ENCODE peak calls at places on chromosomes 7 and 10, in nine cellular contexts. N, D, C, U, F, V, B, I and Y are unnamed samples.

GRCh38 chr7:106744507-106745180 is 83.7 kb upstream of the CCDC71L start:
- DNase-seq in N (no peak), D (no peak), C (peak), U (no peak), F (no peak), V (no peak), B (no peak), I (no peak), Y (no peak)

GRCh38 chr7:26436996-26437547 is 145.4 kb downstream of the SNX10 start:
- DNase-seq in N (no peak), D (no peak), C (no peak), U (no peak), F (no peak), V (no peak), B (no peak), I (no peak), Y (no peak)

GRCh38 chr10:69973678-69974077 is 79.0 kb upstream of the MACROH2A2 start:
- DNase-seq in N (no peak), D (no peak), C (no peak), U (no peak), F (no peak), V (no peak), B (no peak), I (no peak), Y (no peak)

GRCh38 chr7:107353701-107354100 is 116.2 kb upstream of the GPR22 start:
- DNase-seq in N (no peak), D (no peak), C (peak), U (no peak), F (no peak), V (no peak), B (no peak), I (no peak), Y (no peak)

GRCh38 chr7:144508702-144509101 is 105.2 kb upstream of the NOBOX start:
- DNase-seq in N (no peak), D (no peak), C (no peak), U (no peak), F (no peak), V (no peak), B (no peak), I (no peak), Y (no peak)

GRCh38 chr7:74430961-74431466 is 22.7 kb upstream of the GTF2IRD1 start:
- DNase-seq in N (no peak), D (no peak), C (no peak), U (no peak), F (peak), V (no peak), B (no peak), I (no peak), Y (no peak)

GRCh38 chr10:29804025-29804852 is 169.5 kb upstream of the SVIL start:
- DNase-seq in N (peak), D (no peak), C (peak), U (no peak), F (peak), V (no peak), B (peak), I (peak), Y (no peak)

GRCh38 chr7:37081436-37081835 is 357.1 kb upstream of the AOAH start:
- DNase-seq in N (no peak), D (peak), C (no peak), U (no peak), F (no peak), V (no peak), B (peak), I (no peak), Y (no peak)

GRCh38 chr7:32163141-32163806 is 93.1 kb upstream of the PDE1C start:
- DNase-seq in N (peak), D (peak), C (peak), U (no peak), F (no peak), V (no peak), B (no peak), I (peak), Y (no peak)

GRCh38 chr10:71771821-71772617 is 1.3 kb downstream of the VSIR start:
- DNase-seq in N (peak), D (peak), C (peak), U (peak), F (peak), V (no peak), B (peak), I (peak), Y (no peak)

DNA sequence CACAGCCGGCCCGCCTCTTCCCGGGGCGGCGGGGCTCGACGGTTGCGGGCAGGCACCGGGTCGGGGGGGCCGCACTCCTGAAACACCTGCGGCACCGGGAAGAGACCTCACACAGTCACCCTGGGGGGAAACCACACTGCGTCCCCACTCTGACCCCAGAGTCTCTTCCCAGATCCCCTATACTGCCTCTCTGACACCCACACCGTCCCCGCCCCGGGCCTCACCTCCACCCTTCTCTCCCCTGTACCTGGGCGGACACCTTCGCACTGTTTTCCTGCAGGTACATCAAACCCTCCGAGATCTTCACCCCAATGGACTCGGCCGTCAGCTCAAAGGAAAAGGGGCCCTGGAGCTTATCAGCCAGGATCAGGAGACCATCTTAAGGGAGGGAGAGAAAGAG is 3.4 kb upstream of the GAL3ST4 start:
- DNase-seq in N (no peak), D (no peak), C (no peak), U (no peak), F (peak), V (no peak), B (no peak), I (no peak), Y (no peak)
- H3K4me3 ChIP-seq in N (peak), D (peak), C (no peak), U (no peak), F (no peak), V (peak), B (peak), I (peak), Y (peak)

DNA sequence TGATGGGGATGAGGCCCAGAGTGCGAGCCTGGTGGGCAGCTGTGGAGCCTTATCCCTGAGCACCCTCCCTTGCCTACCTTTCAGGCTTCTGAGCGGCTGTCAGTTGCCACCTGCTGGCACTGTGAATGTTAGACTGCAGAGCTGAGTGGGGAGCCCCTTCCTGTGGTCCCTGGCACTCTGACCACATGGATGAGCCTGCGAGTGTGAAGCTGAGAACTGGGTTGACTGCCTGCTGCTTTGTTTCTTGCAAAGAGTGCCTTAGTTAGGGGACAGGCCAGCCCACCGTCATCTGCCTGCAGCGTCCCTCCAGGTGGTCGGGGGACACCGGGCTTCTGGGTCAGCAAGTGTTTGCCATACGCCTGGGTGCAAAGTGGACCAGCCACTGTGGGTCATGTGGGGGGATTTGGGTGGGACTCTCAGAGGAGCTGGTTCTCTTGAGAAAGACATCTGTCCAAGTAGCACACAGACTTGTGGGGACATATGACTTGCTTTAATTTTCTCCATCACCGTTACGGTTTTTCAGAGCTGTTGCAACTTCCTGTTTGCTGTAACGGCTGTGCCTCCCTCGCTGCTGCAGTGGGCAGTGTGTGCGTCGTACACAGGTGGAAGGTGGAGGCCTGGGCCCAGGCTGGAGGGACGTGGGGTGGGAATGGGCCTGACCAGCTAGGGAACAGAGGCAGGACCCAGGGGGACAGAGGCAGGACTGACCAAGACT is 13.7 kb downstream of the INPP5A start:
- DNase-seq in N (no peak), D (no peak), C (no peak), U (peak), F (peak), V (peak), B (no peak), I (no peak), Y (no peak)
- H3K4me3 ChIP-seq in N (no peak), D (no peak), C (no peak), U (no peak), F (no peak), V (no peak), B (no peak), I (no peak), Y (no peak)

DNA sequence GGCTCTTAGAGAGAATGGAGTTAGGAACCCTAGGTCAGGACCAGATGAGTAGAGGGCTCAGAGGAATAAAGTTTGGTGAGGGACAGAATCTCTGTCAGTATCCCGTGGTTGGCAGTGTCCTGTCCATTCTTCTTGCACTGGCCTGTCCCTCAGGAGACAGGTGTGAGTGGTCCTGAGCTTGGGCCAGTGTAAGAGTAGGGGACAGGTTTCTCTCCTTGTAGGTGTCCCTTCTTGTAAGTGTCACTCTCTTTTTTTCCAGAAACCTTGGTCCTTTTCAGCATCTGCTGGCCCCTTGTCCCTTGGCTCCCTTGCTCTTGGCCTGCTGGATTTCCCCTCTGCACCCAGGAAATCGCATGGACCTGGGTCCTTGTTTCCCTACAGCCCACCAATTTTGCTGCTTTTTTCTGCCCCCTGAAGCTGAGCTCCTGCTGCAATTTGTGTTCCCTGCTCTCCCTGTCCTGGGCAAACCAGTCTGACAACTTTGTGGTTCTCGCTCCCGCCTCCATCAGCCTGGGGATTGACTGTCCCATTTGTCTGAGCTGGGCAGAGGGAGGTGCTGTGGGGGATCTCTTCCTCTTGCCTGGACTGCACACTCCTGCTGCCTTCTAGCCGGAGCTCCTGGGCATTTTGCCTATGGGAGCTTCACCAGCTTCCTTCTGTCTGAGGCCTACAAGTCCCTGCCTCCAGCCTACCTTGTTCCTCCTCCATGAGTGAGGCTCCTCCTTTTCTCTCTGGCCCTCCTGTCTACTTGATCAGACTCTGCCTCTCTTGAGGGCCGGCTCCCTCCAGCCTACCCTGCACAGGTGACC is 6.5 kb downstream of the TSPAN14 start:
- DNase-seq in N (no peak), D (no peak), C (peak), U (peak), F (peak), V (peak), B (peak), I (peak), Y (no peak)
- H3K4me3 ChIP-seq in N (no peak), D (no peak), C (no peak), U (no peak), F (peak), V (peak), B (no peak), I (no peak), Y (no peak)

GRCh38 chr7:131182446-131183075 is 145.1 kb upstream of the MKLN1 start:
- DNase-seq in N (peak), D (no peak), C (no peak), U (no peak), F (no peak), V (no peak), B (no peak), I (no peak), Y (no peak)
- H3K4me3 ChIP-seq in N (no peak), D (no peak), C (no peak), U (no peak), F (no peak), V (no peak), B (no peak), I (no peak), Y (no peak)

GRCh38 chr10:3482200-3482993 is 302.6 kb downstream of the KLF6 start:
- DNase-seq in N (peak), D (peak), C (peak), U (no peak), F (no peak), V (no peak), B (peak), I (peak), Y (no peak)

GRCh38 chr10:3487228-3487627 is 297.8 kb downstream of the KLF6 start:
- DNase-seq in N (no peak), D (no peak), C (no peak), U (no peak), F (no peak), V (no peak), B (no peak), I (no peak), Y (no peak)

GRCh38 chr10:3484306-3485187 is 300.5 kb downstream of the KLF6 start:
- DNase-seq in N (no peak), D (no peak), C (peak), U (no peak), F (no peak), V (no peak), B (no peak), I (peak), Y (no peak)

GRCh38 chr10:3486346-3487065 is 298.5 kb downstream of the KLF6 start:
- DNase-seq in N (peak), D (no peak), C (peak), U (peak), F (peak), V (no peak), B (peak), I (peak), Y (no peak)

DNA sequence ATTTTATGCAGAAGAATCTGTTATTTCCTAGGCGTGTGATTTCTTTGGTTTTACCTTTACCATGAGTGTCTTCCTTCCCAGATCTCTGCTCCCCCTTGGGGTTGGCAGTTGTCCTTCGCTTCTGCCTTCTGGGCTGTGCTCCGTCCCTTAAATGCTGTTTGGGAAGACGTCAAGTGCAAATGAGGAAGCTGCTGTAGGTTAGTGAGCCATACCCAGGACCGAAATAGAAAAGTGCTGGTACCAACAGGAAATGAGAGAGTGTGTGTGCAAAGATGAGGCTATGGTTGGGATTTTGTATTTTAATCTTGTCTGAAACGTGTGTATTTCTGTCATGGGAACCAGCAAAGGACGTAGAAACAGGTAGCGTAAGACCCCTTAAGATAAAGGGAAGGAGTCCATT is 299.7 kb downstream of the KLF6 start:
- DNase-seq in N (no peak), D (no peak), C (no peak), U (no peak), F (no peak), V (no peak), B (no peak), I (no peak), Y (no peak)
- H3K4me3 ChIP-seq in N (no peak), D (no peak), C (no peak), U (no peak), F (no peak), V (peak), B (no peak), I (no peak), Y (no peak)

GRCh38 chr7:130939285-130940095 is 205.5 kb upstream of the KLF14 start:
- DNase-seq in N (peak), D (no peak), C (peak), U (no peak), F (no peak), V (no peak), B (no peak), I (peak), Y (no peak)

GRCh38 chr7:130938661-130939060 is 204.7 kb upstream of the KLF14 start:
- DNase-seq in N (no peak), D (no peak), C (peak), U (no peak), F (no peak), V (no peak), B (no peak), I (peak), Y (no peak)

GRCh38 chr7:130940907-130941306 is 206.9 kb upstream of the KLF14 start:
- DNase-seq in N (peak), D (no peak), C (no peak), U (no peak), F (no peak), V (no peak), B (no peak), I (no peak), Y (no peak)

GRCh38 chr7:130941322-130942210 is 207.6 kb upstream of the KLF14 start:
- DNase-seq in N (peak), D (peak), C (peak), U (peak), F (peak), V (no peak), B (peak), I (no peak), Y (no peak)

GRCh38 chr7:130940326-130940725 is 206.3 kb upstream of the KLF14 start:
- DNase-seq in N (no peak), D (no peak), C (no peak), U (no peak), F (no peak), V (no peak), B (no peak), I (no peak), Y (no peak)
- H3K4me3 ChIP-seq in N (peak), D (peak), C (peak), U (peak), F (peak), V (peak), B (peak), I (no peak), Y (peak)

GRCh38 chr7:135165862-135166261 is 4.6 kb downstream of the CYREN start:
- DNase-seq in N (no peak), D (no peak), C (no peak), U (no peak), F (no peak), V (no peak), B (no peak), I (no peak), Y (no peak)

GRCh38 chr7:135168489-135169140 is 1.9 kb downstream of the CYREN start:
- DNase-seq in N (no peak), D (no peak), C (no peak), U (no peak), F (no peak), V (no peak), B (no peak), I (no peak), Y (no peak)

GRCh38 chr7:135168001-135168400 is 2.5 kb downstream of the CYREN start:
- DNase-seq in N (no peak), D (no peak), C (no peak), U (no peak), F (no peak), V (no peak), B (no peak), I (peak), Y (no peak)

GRCh38 chr7:135166338-135166989 is 4.0 kb downstream of the CYREN start:
- DNase-seq in N (no peak), D (no peak), C (no peak), U (no peak), F (no peak), V (no peak), B (no peak), I (no peak), Y (no peak)

DNA sequence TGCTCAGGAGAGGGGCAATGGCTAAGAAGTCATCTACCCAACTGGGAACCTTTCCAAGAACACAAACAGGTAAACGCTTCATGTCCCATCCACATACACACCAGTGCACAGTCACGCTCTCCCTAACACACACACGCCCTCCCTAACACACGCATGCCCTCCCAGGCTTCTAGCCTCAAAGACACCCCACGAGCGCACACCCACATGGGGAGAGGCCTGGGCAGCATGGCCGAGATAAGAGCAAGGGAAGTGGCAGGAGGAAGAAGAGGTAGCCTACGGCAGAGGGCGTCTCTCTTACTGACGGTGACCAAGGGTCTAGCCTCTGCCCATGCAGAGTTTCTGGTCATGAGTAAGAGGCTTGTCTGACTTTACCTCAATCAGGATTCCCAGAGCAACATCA is 3.1 kb downstream of the CYREN start:
- DNase-seq in N (no peak), D (no peak), C (no peak), U (no peak), F (no peak), V (no peak), B (no peak), I (no peak), Y (no peak)
- H3K4me3 ChIP-seq in N (no peak), D (no peak), C (no peak), U (no peak), F (peak), V (no peak), B (peak), I (no peak), Y (no peak)